ENCODE peak calls at places on chromosome 9, in four cellular contexts. V is adrenal gland, P is foreskin keratinocyte, C is osteocyte. I is an unnamed sample.

GRCh38 chr9:32398207-32398606 is 13.8 kb downstream of the ACO1 start:
- DNase-seq in V (no peak), P (no peak), C (no peak), I (no peak)

GRCh38 chr9:18749711-18750110 is 275.8 kb downstream of the ADAMTSL1 start:
- DNase-seq in V (no peak), P (no peak), C (no peak), I (no peak)

GRCh38 chr9:104976196-104976595 is 48.2 kb upstream of the ABCA1 start:
- DNase-seq in V (no peak), P (no peak), C (no peak), I (no peak)

GRCh38 chr9:135049460-135049859 is 38.0 kb upstream of the OLFM1 start:
- DNase-seq in V (no peak), P (no peak), C (peak), I (no peak)

GRCh38 chr9:13450723-13451122 is 171.2 kb upstream of the MPDZ start:
- DNase-seq in V (no peak), P (no peak), C (no peak), I (no peak)

GRCh38 chr9:75885652-75886051 is 4.8 kb upstream of the PCSK5 start:
- DNase-seq in V (no peak), P (no peak), C (no peak), I (no peak)

GRCh38 chr9:110619831-110620230 is 40.3 kb upstream of the SVEP1 start:
- DNase-seq in V (no peak), P (no peak), C (no peak), I (no peak)

GRCh38 chr9:135130266-135130976 is 43.0 kb downstream of the OLFM1 start:
- DNase-seq in V (no peak), P (no peak), C (no peak), I (no peak)

GRCh38 chr9:130213898-130214761 is 41.9 kb downstream of the NCS1 start:
- DNase-seq in V (peak), P (no peak), C (no peak), I (no peak)

GRCh38 chr9:4519604-4520003 is 29.3 kb downstream of the SLC1A1 start:
- DNase-seq in V (no peak), P (no peak), C (no peak), I (no peak)

GRCh38 chr9:18459958-18460584 is 13.9 kb upstream of the ADAMTSL1 start:
- DNase-seq in V (no peak), P (peak), C (no peak), I (no peak)

GRCh38 chr9:130128782-130129424 is 43.3 kb upstream of the NCS1 start:
- DNase-seq in V (peak), P (peak), C (no peak), I (peak)

GRCh38 chr9:4704129-4704528 is 24.8 kb downstream of the CDC37L1 start:
- DNase-seq in V (no peak), P (peak), C (no peak), I (no peak)

GRCh38 chr9:419571-420156 is 205.0 kb downstream of the DOCK8 start:
- DNase-seq in V (no peak), P (peak), C (no peak), I (no peak)

GRCh38 chr9:93587651-93588347 is 11.4 kb downstream of the PHF2 start:
- DNase-seq in V (no peak), P (no peak), C (peak), I (no peak)

GRCh38 chr9:94870793-94871558 is 144.5 kb downstream of the AOPEP start:
- DNase-seq in V (no peak), P (peak), C (no peak), I (no peak)

GRCh38 chr9:101148344-101148743 is 119.8 kb downstream of the PLPPR1 start:
- DNase-seq in V (no peak), P (no peak), C (no peak), I (no peak)

GRCh38 chr9:37464426-37465248 is 613 bp downstream of the ZBTB5 start:
- DNase-seq in V (peak), P (peak), C (peak), I (peak)

GRCh38 chr9:77879344-77880089 is 152.1 kb downstream of the GNAQ start:
- DNase-seq in V (no peak), P (peak), C (no peak), I (no peak)

GRCh38 chr9:136402067-136402466 is 2.1 kb upstream of the SNAPC4 start:
- DNase-seq in V (no peak), P (no peak), C (no peak), I (no peak)
- TF ChIP-seq CTCF in V (no peak), P (no peak), C (no peak), I (no peak)

DNA sequence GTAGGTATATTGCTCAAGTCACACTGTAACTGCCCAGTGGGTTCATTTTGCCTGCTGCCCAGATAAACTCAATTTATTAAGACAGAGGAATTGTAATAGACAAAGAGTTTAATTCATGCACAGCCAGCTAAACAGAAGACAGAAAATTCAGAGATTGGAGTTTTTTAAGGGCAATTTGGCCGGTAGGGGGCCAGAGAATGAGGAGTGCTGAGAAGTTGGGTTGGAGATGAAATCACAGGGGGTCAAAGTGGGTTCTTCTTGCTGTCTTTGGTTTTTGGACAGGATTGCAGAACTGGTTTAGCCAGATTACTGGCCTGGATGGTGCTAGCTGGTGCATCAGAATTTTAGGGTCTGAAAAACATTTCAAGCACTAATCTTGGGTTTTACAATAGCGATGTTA is 20.7 kb upstream of the IL33 start:
- DNase-seq in V (no peak), P (peak), C (no peak), I (no peak)
- TF ChIP-seq CTCF in V (no peak), P (peak), C (no peak), I (no peak)

GRCh38 chr9:136693490-136694162 is 6.4 kb upstream of the AGPAT2 start:
- DNase-seq in V (peak), P (peak), C (no peak), I (no peak)

GRCh38 chr9:136695435-136695895 is 8.2 kb upstream of the AGPAT2 start:
- DNase-seq in V (no peak), P (no peak), C (no peak), I (no peak)

GRCh38 chr9:136693135-136693489 is 5.9 kb upstream of the AGPAT2 start:
- DNase-seq in V (no peak), P (no peak), C (no peak), I (no peak)

GRCh38 chr9:136694865-136695247 is 7.6 kb upstream of the AGPAT2 start:
- DNase-seq in V (no peak), P (no peak), C (no peak), I (no peak)

GRCh38 chr9:136694163-136694864 is 7.1 kb upstream of the AGPAT2 start:
- DNase-seq in V (peak), P (peak), C (no peak), I (no peak)
- TF ChIP-seq CTCF in V (peak), P (peak), C (peak), I (no peak)

DNA sequence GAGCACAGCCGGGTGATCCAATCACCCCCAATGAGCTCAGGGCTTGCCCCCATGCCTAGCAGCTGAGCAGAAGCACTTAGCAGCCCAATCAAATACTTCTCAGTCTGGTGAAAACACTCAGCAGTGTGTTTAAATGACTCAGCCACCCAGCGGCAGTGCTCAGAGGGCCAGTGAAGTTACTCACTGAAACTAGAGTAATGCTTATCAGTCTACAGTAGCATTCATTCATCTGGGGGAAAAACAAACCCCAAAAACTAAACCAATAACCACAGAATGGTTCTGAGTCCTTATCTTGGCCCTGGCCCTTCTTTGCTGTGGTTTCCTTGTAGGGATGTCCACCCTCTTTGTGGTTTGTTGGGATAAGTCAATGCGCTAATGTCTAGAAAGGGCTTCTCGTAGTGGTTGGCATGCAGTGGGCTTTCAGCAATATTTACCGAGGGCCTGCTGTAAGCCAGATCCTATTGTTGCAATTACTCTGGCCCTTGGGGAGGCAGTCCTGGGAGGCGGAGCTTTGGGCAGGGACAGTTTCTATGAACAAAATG is 43.2 kb downstream of the LHX2 start:
- DNase-seq in V (peak), P (peak), C (no peak), I (no peak)
- TF ChIP-seq CTCF in V (no peak), P (no peak), C (no peak), I (no peak)

GRCh38 chr9:127763918-127764384 is 14.5 kb downstream of the SH2D3C start:
- DNase-seq in V (peak), P (no peak), C (no peak), I (peak)
- TF ChIP-seq CTCF in V (peak), P (peak), C (peak), I (peak)

GRCh38 chr9:28770226-28770625 is 1196.9 kb upstream of the C9orf72 start:
- DNase-seq in V (no peak), P (no peak), C (no peak), I (no peak)

GRCh38 chr9:28770827-28771226 is 1197.5 kb upstream of the C9orf72 start:
- DNase-seq in V (no peak), P (no peak), C (no peak), I (no peak)

GRCh38 chr9:28779240-28779639 is 1206.0 kb upstream of the C9orf72 start:
- DNase-seq in V (no peak), P (peak), C (no peak), I (no peak)

DNA sequence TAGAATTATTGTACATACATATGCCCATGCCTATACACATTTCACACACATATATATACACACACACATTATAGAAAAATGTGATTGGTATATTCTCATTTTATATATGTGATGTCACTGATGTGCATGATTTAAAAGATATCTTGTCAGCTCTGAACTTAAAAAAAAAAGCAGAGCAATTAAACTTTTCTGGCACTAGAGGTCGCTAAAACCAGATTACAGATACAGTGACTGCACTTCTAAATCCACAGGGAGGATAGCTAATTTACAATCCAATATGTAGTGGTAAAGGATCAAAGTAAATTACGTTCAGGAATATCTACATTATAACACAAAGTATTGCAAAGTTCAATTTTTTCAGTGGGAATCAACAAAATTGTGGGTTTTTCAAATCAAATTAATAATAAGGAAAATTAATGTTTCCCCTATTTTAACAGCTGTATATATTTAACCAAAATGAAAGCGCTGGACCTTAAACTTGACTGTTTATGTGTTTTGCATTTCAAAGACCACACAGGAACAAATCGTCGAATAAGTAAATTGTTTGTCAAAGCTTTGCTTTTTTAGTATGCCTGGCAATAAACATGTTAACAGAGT is 1201.2 kb upstream of the C9orf72 start:
- DNase-seq in V (no peak), P (peak), C (no peak), I (no peak)
- TF ChIP-seq CTCF in V (peak), P (peak), C (peak), I (peak)

I was measured in natural killer cell.